ENCODE peak calls at places on chromosomes 2 and 18, in six cellular contexts. O, L, P, Z, S and I are unnamed samples.

GRCh38 chr2:36177282-36177681 is 178.3 kb upstream of the CRIM1 start:
- DNase-seq in S (no peak), P (no peak), Z (no peak), L (no peak), O (no peak), I (no peak)

GRCh38 chr2:20091305-20091991 is 40.0 kb upstream of the LAPTM4A start:
- DNase-seq in Z (no peak), O (no peak), L (peak; percentile 97), P (peak; percentile 68), S (no peak), I (no peak)

GRCh38 chr2:67854103-67854502 is 208.7 kb downstream of the C1D start:
- DNase-seq in Z (no peak), P (no peak), O (peak; percentile 50), L (no peak), S (no peak), I (no peak)

GRCh38 chr2:199457147-199458016 is at the start of gene SATB2:
- DNase-seq in P (peak; percentile 75), L (peak; percentile 90), Z (no peak), S (peak; percentile 51), O (peak; percentile 47), I (peak; percentile 69)

GRCh38 chr2:23695214-23696162 is 231.4 kb downstream of the ATAD2B start:
- DNase-seq in O (peak; percentile 24), P (no peak), L (no peak), Z (no peak), S (no peak), I (no peak)

GRCh38 chr2:142306126-142306525 is 175.3 kb upstream of the LRP1B start:
- DNase-seq in O (no peak), L (no peak), P (peak; percentile 9), S (no peak), Z (no peak), I (no peak)

GRCh38 chr2:18792684-18793083 is 203.3 kb upstream of the NT5C1B start:
- DNase-seq in P (no peak), O (no peak), Z (no peak), L (no peak), S (no peak), I (peak; percentile 7)

GRCh38 chr2:143629344-143629743 is 500.1 kb downstream of the ARHGAP15 start:
- DNase-seq in L (peak; percentile 45), S (no peak), P (peak; percentile 12), O (no peak), Z (no peak), I (no peak)

GRCh38 chr2:232871835-232872736 is 2.0 kb downstream of the SNORC start:
- DNase-seq in S (no peak), P (no peak), O (peak; percentile 16), Z (no peak), L (no peak), I (no peak)

GRCh38 chr2:120441744-120442471 is 96.0 kb downstream of the INHBB start:
- DNase-seq in P (peak; percentile 81), O (peak; percentile 79), Z (peak; percentile 78), S (no peak), L (peak; percentile 68), I (peak; percentile 85)

GRCh38 chr2:55721601-55722215 is 28.1 kb upstream of the PNPT1 start:
- DNase-seq in Z (peak; percentile 57), P (peak; percentile 82), S (no peak), L (peak; percentile 8), O (no peak), I (no peak)

GRCh38 chr2:140529706-140530105 is 1601.1 kb downstream of the LRP1B start:
- DNase-seq in P (no peak), O (no peak), Z (no peak), S (no peak), L (no peak), I (no peak)

GRCh38 chr2:23940976-23941605 is 828 bp downstream of the UBXN2A start:
- DNase-seq in P (peak; percentile 45), O (peak; percentile 44), S (no peak), Z (no peak), L (peak; percentile 20), I (no peak)

GRCh38 chr2:84855730-84856129 is 25.2 kb downstream of the TRABD2A start:
- DNase-seq in Z (peak; percentile 86), O (no peak), L (no peak), S (no peak), P (no peak), I (peak; percentile 79)

GRCh38 chr2:38748391-38748790 is 2.8 kb downstream of the SRSF7 start:
- DNase-seq in S (no peak), L (no peak), P (no peak), O (no peak), Z (no peak), I (no peak)

GRCh38 chr2:133503927-133504326 is 64.3 kb downstream of the NCKAP5 start:
- DNase-seq in O (peak; percentile 11), S (no peak), Z (no peak), L (no peak), P (no peak), I (no peak)

GRCh38 chr2:36420569-36421164 is 65.1 kb downstream of the CRIM1 start:
- DNase-seq in O (no peak), L (no peak), Z (no peak), S (no peak), P (no peak), I (no peak)

GRCh38 chr2:158726906-158727592 is 68.1 kb upstream of the DAPL1 start:
- DNase-seq in O (peak; percentile 39), S (no peak), P (no peak), L (no peak), Z (no peak), I (peak; percentile 30)

GRCh38 chr2:239048771-239049170 is 200.9 kb downstream of the TWIST2 start:
- DNase-seq in L (no peak), Z (no peak), P (no peak), S (no peak), O (no peak), I (no peak)

GRCh38 chr2:47237375-47238357 is 82.6 kb upstream of the STPG4 start:
- DNase-seq in Z (peak; percentile 82), L (peak; percentile 31), O (peak; percentile 66), S (no peak), P (no peak), I (no peak)

GRCh38 chr18:62825382-62825781 is 110.0 kb downstream of the PHLPP1 start:
- DNase-seq in S (no peak), O (no peak), P (no peak), Z (no peak), L (no peak), I (no peak)

GRCh38 chr2:71667256-71668182 is 214.2 kb downstream of the DYSF start:
- DNase-seq in S (no peak), P (no peak), O (peak; percentile 19), L (no peak), Z (no peak), I (no peak)

GRCh38 chr2:233444501-233444900 is 90.2 kb downstream of the DGKD start:
- DNase-seq in S (no peak), O (no peak), L (no peak), P (no peak), Z (no peak), I (no peak)

GRCh38 chr18:55421612-55422381 is 166.2 kb downstream of the TCF4 start:
- DNase-seq in L (peak; percentile 77), S (no peak), P (no peak), O (no peak), Z (no peak), I (no peak)

GRCh38 chr18:55420977-55421611 is 166.9 kb downstream of the TCF4 start:
- DNase-seq in O (no peak), Z (no peak), P (no peak), L (peak; percentile 20), S (no peak), I (no peak)

GRCh38 chr18:55419939-55420664 is 167.9 kb downstream of the TCF4 start:
- DNase-seq in Z (no peak), L (peak; percentile 65), O (no peak), P (no peak), S (no peak), I (peak; percentile 46)

GRCh38 chr18:55419132-55419938 is 168.7 kb downstream of the TCF4 start:
- DNase-seq in P (no peak), O (no peak), S (no peak), Z (peak; percentile 53), L (peak; percentile 36), I (peak; percentile 31)

DNA sequence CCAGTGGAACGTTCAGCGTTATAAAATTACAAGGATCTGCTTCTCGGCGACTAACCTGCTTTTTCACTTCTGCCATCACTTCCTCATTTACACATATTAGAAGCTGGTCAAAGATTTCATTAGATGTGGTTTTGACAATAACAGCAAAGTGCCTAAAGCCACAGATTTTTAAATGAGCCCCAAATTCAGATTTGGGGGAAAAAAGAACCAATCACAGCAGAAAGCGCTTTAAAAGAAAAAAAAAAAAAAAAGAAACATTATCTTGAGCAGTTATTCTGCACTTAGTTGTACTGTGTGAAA is 167.4 kb downstream of the TCF4 start:
- DNase-seq in L (no peak), S (no peak), P (no peak), Z (no peak), O (no peak), I (no peak)
- H3F3A ChIP-seq in L (peaks cover 14% of the 10 kb centered on the region), S (no peaks in the 10 kb centered on the region), P (no peaks in the 10 kb centered on the region), Z (no peaks in the 10 kb centered on the region), O (peaks cover 5% of the 10 kb centered on the region), I (peaks cover 31% of the 10 kb centered on the region)

GRCh38 chr2:237692601-237693079 is 65.3 kb downstream of the LRRFIP1 start:
- DNase-seq in O (peak; percentile 58), L (peak; percentile 59), Z (peak; percentile 61), S (no peak), P (peak; percentile 25), I (peak; percentile 55)
- H3F3A ChIP-seq in O (peaks cover 30% of the 10 kb centered on the region), L (peaks cover 65% of the 10 kb centered on the region), Z (peaks cover 8% of the 10 kb centered on the region), S (peaks cover 43% of the 10 kb centered on the region), P (peaks cover 10% of the 10 kb centered on the region), I (peaks cover 4% of the 10 kb centered on the region)

DNA sequence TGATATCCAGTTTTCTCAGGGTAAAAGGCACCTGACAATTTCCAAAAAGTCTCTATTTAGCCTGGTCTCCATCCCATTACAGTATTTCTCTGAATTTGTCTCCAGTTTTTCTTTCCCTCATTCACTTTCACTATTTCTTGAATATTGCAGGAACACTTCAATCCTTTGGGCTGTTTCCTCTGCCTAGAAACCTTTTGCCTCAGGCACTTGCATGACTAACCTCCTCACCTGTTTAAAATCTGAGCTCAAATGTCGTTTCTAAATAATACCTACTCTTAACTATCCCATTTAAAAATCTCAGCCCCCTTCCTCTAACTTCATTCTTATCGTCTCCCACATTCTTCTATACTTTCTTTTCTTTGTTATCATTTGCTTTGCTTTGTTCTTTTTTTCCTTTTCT is 9.0 kb downstream of the SCN2A start:
- DNase-seq in L (no peak), S (no peak), P (no peak), Z (no peak), O (no peak), I (no peak)
- H3F3A ChIP-seq in L (no peaks in the 10 kb centered on the region), S (no peaks in the 10 kb centered on the region), P (no peaks in the 10 kb centered on the region), Z (no peaks in the 10 kb centered on the region), O (no peaks in the 10 kb centered on the region), I (no peaks in the 10 kb centered on the region)

GRCh38 chr2:98533547-98533946 is 74.8 kb downstream of the COA5 start:
- DNase-seq in S (no peak), L (no peak), O (no peak), Z (no peak), P (no peak), I (no peak)
- H3F3A ChIP-seq in S (peaks cover 2% of the 10 kb centered on the region), L (no peaks in the 10 kb centered on the region), O (no peaks in the 10 kb centered on the region), Z (no peaks in the 10 kb centered on the region), P (no peaks in the 10 kb centered on the region), I (no peaks in the 10 kb centered on the region)